ENCODE peak calls at places on chromosomes 4 and X, in four cellular contexts. D, X, H and R are unnamed samples. For H3K27me3 and H3K9me3, the result is how much of the 10 kb centered on the place peaks cover.

GRCh38 chrX:77451041-77451440 is 3.9 kb downstream of the FGF16 start:
- DNase-seq in D (no peak), X (no peak), H (no peak), R (no peak)

GRCh38 chr4:187478292-187479205 is 517.0 kb upstream of the ZFP42 start:
- DNase-seq in D (no peak), H (no peak), X (no peak), R (no peak)

GRCh38 chr4:152485726-152486276 is 50.1 kb downstream of the FBXW7 start:
- DNase-seq in H (no peak), X (no peak), D (no peak), R (no peak)

GRCh38 chr4:77052352-77052751 is 23.4 kb downstream of the CCNI start:
- DNase-seq in D (no peak), H (no peak), X (peak), R (no peak)

GRCh38 chr4:2939383-2940243 is 23.6 kb downstream of the NOP14 start:
- DNase-seq in H (peak), X (peak), D (no peak), R (no peak)

GRCh38 chrX:74924449-74925209 is 623 bp downstream of the NEXMIF start:
- DNase-seq in D (no peak), X (peak), H (peak), R (peak)

GRCh38 chr4:147714575-147715401 is 17.1 kb upstream of the ARHGAP10 start:
- DNase-seq in X (no peak), H (peak), D (no peak), R (no peak)

GRCh38 chrX:110825972-110826371 is 30.4 kb upstream of the CHRDL1 start:
- DNase-seq in H (no peak), D (no peak), X (no peak), R (no peak)

GRCh38 chrX:119654112-119654531 is 38.8 kb downstream of the SEPTIN6 start:
- DNase-seq in X (no peak), H (peak), D (no peak), R (no peak)

GRCh38 chrX:101759000-101759399 is 99.3 kb upstream of the ARMCX2 start:
- DNase-seq in H (no peak), D (no peak), X (no peak), R (peak)

GRCh38 chr4:125368684-125369083 is 53.9 kb downstream of the FAT4 start:
- DNase-seq in X (no peak), H (no peak), D (no peak), R (no peak)

GRCh38 chr4:150501019-150501727 is 80.8 kb upstream of the MAB21L2 start:
- DNase-seq in X (no peak), H (no peak), D (no peak), R (no peak)

GRCh38 chr4:15100994-15101695 is 98.9 kb downstream of the CPEB2 start:
- DNase-seq in D (no peak), X (no peak), H (no peak), R (no peak)

GRCh38 chr4:47913858-47914218 is 545 bp downstream of the NFXL1 start:
- DNase-seq in D (no peak), X (peak), H (peak), R (peak)

GRCh38 chr4:113020966-113021365 is 28.5 kb upstream of the ANK2 start:
- DNase-seq in X (no peak), D (no peak), H (no peak), R (no peak)

GRCh38 chr4:110058677-110059076 is 139.7 kb downstream of the ELOVL6 start:
- DNase-seq in X (no peak), D (no peak), H (no peak), R (no peak)

GRCh38 chr4:168615294-168615693 is 118.4 kb downstream of the PALLD start:
- DNase-seq in H (no peak), D (no peak), X (no peak), R (no peak)

GRCh38 chr4:15344041-15344440 is 83.8 kb upstream of the C1QTNF7 start:
- DNase-seq in D (no peak), H (no peak), X (no peak), R (no peak)

GRCh38 chrX:114097866-114098265 is 486.0 kb upstream of the HTR2C start:
- DNase-seq in D (no peak), X (no peak), H (no peak), R (no peak)

GRCh38 chrX:154097003-154097596 is 417 bp downstream of the MECP2 start:
- DNase-seq in H (peak), X (peak), D (no peak), R (peak)

GRCh38 chr4:2535386-2536192 is 858 bp upstream of the FAM193A start:
- DNase-seq in D (no peak), X (peak), H (peak), R (peak)

GRCh38 chr4:107392380-107392779 is 327.7 kb downstream of the PAPSS1 start:
- DNase-seq in D (no peak), H (no peak), X (no peak), R (no peak)

GRCh38 chr4:143399113-143399949 is 62.7 kb downstream of the GAB1 start:
- DNase-seq in H (no peak), D (no peak), X (no peak), R (no peak)

GRCh38 chrX:71532078-71532752 is 689 bp upstream of the OGT start:
- DNase-seq in H (no peak), X (no peak), D (no peak), R (no peak)

GRCh38 chr4:5710962-5711478 is at the start of gene EVC:
- DNase-seq in H (peak), X (peak), D (no peak), R (peak)

GRCh38 chrX:110316351-110317078 is 1.4 kb downstream of the AMMECR1 start:
- DNase-seq in D (no peak), H (no peak), X (no peak), R (no peak)

GRCh38 chr4:140497428-140497775 is 691 bp downstream of the MGAT4D start:
- DNase-seq in X (no peak), D (no peak), H (no peak), R (peak)

DNA sequence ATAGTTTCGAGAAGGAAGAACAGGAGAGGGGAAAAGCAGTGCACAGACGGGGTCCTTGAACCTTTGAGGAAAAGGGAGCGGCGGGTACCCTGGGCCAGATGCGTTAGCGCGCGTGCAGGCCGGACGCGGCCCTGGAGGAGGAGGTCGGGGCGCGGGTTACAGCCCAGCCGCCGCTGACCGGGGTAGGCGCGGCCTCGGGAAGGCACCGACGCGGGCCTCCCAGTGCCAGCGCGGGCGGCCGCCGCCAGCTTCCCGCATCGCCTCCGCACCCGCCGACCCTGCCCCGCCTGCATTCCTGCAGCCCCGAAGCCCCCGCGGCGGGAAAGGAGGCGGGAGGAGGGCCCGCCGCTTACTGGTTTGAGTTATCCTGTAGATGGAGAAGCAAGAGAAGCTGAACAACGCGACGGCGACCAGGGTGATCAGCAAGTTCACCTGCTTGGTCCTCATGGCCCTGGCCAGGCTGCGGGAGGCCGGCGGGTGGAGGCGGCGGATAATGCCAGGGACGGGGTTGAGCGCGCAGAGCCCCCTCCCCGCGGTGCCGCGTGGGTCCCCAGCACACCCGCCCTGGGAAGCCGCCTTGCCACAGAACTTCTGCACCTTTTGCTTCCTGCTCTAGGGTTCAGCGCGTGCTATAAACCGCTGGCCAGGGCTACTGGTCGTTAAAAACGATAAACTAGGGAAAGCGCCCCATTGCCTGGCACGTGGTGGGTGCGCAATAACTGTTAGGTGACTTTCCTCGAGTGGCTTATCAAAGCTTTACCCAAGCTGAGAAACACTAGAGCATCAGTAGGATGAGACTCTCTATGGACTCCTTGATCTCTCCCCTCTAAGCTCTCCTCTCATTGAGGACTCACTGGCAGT is at the start of gene MGAT4D:
- DNase-seq in X (no peak), H (no peak), D (no peak), R (no peak)
- H3K27me3 ChIP-seq in X (under half), H (under half), D (under half), R (under half)

DNA sequence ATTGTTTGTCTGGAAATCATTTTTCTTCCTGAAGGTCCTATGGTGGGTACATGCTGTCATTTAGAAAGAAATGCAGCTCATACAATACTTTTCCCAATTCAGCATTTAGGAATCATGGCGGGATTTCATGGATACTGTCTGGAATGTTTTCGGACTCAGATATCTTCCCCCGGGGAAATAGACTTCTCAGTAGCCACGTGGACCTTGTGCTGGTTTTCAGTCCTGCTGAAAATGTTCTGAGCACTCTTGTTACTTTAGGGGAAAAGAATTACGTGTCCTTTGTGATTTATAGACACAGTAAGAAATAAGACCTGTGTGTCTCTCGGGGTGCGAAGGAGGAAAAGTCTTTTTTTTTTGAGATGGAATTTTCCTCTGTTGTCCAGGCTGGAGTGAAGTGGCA is 3.8 kb downstream of the CD99 start:
- DNase-seq in D (no peak), X (no peak), H (no peak), R (no peak)
- TF ChIP-seq POLR2AphosphoS5 in D (no peak), X (no peak), H (no peak), R (no peak)

GRCh38 chrX:141879616-141880015 is 24.1 kb upstream of the MAGEC1 start:
- DNase-seq in D (no peak), H (no peak), X (no peak), R (no peak)
- H3K9me3 ChIP-seq in D (under half), H (under half), X (under half), R (under half)

GRCh38 chr4:71184195-71184781 is 154.5 kb upstream of the SLC4A4 start:
- DNase-seq in D (no peak), H (no peak), X (peak), R (peak)

GRCh38 chr4:71188197-71188625 is 150.6 kb upstream of the SLC4A4 start:
- DNase-seq in H (no peak), X (no peak), D (no peak), R (no peak)

GRCh38 chr4:71186566-71187398 is 152.0 kb upstream of the SLC4A4 start:
- DNase-seq in D (no peak), X (peak), H (peak), R (peak)

GRCh38 chr4:71187399-71188196 is 151.2 kb upstream of the SLC4A4 start:
- DNase-seq in H (peak), X (peak), D (no peak), R (peak)

DNA sequence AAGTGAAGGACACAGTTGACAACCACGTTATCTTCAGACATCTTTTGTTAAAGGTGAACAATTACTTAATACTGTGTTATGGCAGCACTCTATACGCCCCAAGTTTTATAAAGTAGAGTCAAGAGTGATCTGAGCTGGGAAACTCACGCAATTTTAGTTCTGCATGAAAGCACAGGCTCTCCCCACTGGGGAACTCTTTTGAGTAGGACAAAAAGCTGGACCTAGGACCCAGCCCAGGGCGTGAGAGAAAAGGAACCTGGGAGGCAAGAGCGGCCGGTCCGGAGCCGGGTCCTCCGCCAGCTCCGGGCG is 152.6 kb upstream of the SLC4A4 start:
- DNase-seq in H (peak), X (no peak), D (no peak), R (no peak)
- H3K27me3 ChIP-seq in H (under half), X (under half), D (under half), R (under half)

GRCh38 chr4:183561905-183562304 is 57.0 kb downstream of the ING2 start:
- DNase-seq in X (no peak), H (no peak), D (no peak), R (no peak)

GRCh38 chr4:183558873-183559272 is 54.0 kb downstream of the ING2 start:
- DNase-seq in H (no peak), D (no peak), X (no peak), R (no peak)

GRCh38 chr4:183563874-183564273 is 59.0 kb downstream of the ING2 start:
- DNase-seq in H (no peak), D (no peak), X (no peak), R (no peak)
- TF ChIP-seq POLR2AphosphoS5 in H (no peak), D (no peak), X (no peak), R (peak)

GRCh38 chr4:138899999-138900398 is 115.6 kb upstream of the NOCT start:
- DNase-seq in D (no peak), X (no peak), H (no peak), R (no peak)
- H3K9me3 ChIP-seq in D (under half), X (under half), H (under half), R (under half)

DNA sequence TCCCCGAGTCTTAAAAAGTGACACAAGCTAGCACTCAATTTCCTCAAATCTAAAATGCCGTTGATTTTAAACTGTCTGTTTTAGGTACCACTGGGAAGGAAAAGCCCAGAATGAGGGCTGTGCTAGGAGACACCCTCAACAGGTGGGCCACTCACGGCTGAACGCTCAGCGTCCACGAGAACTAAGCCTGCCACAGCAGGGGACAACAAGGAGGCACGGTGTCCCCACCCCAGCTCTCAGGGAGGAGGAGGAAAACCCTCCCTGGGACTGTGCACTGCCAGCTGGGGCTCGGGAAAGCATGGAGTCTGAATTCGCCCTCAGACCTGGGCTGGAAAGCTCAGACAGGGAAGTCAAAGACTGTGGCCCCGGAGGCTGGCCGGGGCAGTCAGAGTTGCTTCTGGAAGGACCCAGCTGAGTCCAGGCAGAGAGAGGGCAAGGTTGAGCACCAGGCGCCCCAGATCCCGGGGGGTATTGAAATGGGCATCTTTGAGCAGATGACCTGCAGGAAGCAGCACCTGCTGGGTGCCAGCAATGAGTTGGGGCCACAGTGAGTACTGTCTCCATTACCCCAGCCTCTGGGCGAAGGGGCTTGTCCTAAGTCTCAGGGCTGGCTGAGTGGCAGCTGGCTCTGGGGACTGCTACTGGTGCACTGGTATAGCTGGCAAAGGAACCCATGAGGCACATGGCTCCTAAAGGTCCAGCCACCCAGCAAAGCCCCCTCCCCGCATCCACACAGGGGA is 769 bp upstream of the CPZ start:
- DNase-seq in H (no peak), X (no peak), D (no peak), R (no peak)
- H3K27me3 ChIP-seq in H (half or more), X (under half), D (under half), R (under half)